ENCODE peak calls at places on chromosomes 6 and 20, in eight cellular contexts. One of them, this sample, is unnamed.

GRCh38 chr6:26420607-26421235 is 18.6 kb downstream of the BTN3A1 start:
- DNase-seq in activated CD4-positive, alpha-beta T cell treated with anti-CD3 and anti-CD28 coated beads, Interleukin-2, amount 10 ng/mL, durations not matched to agents 7 days and 5 days: peak
- DNase-seq in renal cortical epithelial cell: peak
- DNase-seq in ELR: peak
- DNase-seq in NCI-H1436: no peak
- DNase-seq in NB4: peak
- DNase-seq in NCI-H1092: no peak
- DNase-seq in EL: peak
- DNase-seq in this sample: no peak

GRCh38 chr6:80163754-80164187 is 57.3 kb downstream of the BCKDHB start:
- DNase-seq in renal cortical epithelial cell: peak
- DNase-seq in EL: peak
- DNase-seq in NCI-H1436: no peak
- DNase-seq in NB4: peak
- DNase-seq in NCI-H1092: no peak
- DNase-seq in activated CD4-positive, alpha-beta T cell treated with anti-CD3 and anti-CD28 coated beads, Interleukin-2, amount 10 ng/mL, durations not matched to agents 7 days and 5 days: peak
- DNase-seq in ELR: peak
- DNase-seq in this sample: no peak

GRCh38 chr20:699811-700338 is 24.3 kb upstream of the SCRT2 start:
- DNase-seq in activated CD4-positive, alpha-beta T cell treated with anti-CD3 and anti-CD28 coated beads, Interleukin-2, amount 10 ng/mL, durations not matched to agents 7 days and 5 days: no peak
- DNase-seq in EL: no peak
- DNase-seq in ELR: no peak
- DNase-seq in renal cortical epithelial cell: no peak
- DNase-seq in NB4: no peak
- DNase-seq in NCI-H1092: no peak
- DNase-seq in NCI-H1436: no peak
- DNase-seq in this sample: no peak

GRCh38 chr6:38493929-38494547 is 145.7 kb downstream of the BTBD9 start:
- DNase-seq in NB4: peak
- DNase-seq in EL: peak
- DNase-seq in ELR: peak
- DNase-seq in NCI-H1092: peak
- DNase-seq in renal cortical epithelial cell: peak
- DNase-seq in activated CD4-positive, alpha-beta T cell treated with anti-CD3 and anti-CD28 coated beads, Interleukin-2, amount 10 ng/mL, durations not matched to agents 7 days and 5 days: peak
- DNase-seq in NCI-H1436: peak
- DNase-seq in this sample: peak

GRCh38 chr20:49385471-49385870 is 97.0 kb downstream of the KCNB1 start:
- DNase-seq in NCI-H1436: no peak
- DNase-seq in NCI-H1092: no peak
- DNase-seq in NB4: peak
- DNase-seq in ELR: peak
- DNase-seq in EL: peak
- DNase-seq in activated CD4-positive, alpha-beta T cell treated with anti-CD3 and anti-CD28 coated beads, Interleukin-2, amount 10 ng/mL, durations not matched to agents 7 days and 5 days: peak
- DNase-seq in renal cortical epithelial cell: peak
- DNase-seq in this sample: no peak

GRCh38 chr6:169689247-169689646 is 12.6 kb downstream of the WDR27 start:
- DNase-seq in EL: peak
- DNase-seq in renal cortical epithelial cell: peak
- DNase-seq in NB4: no peak
- DNase-seq in ELR: peak
- DNase-seq in activated CD4-positive, alpha-beta T cell treated with anti-CD3 and anti-CD28 coated beads, Interleukin-2, amount 10 ng/mL, durations not matched to agents 7 days and 5 days: no peak
- DNase-seq in NCI-H1092: no peak
- DNase-seq in NCI-H1436: no peak
- DNase-seq in this sample: no peak

GRCh38 chr6:154474636-154475428 is 35.7 kb downstream of the CNKSR3 start:
- DNase-seq in NCI-H1436: no peak
- DNase-seq in NB4: no peak
- DNase-seq in renal cortical epithelial cell: peak
- DNase-seq in ELR: peak
- DNase-seq in activated CD4-positive, alpha-beta T cell treated with anti-CD3 and anti-CD28 coated beads, Interleukin-2, amount 10 ng/mL, durations not matched to agents 7 days and 5 days: no peak
- DNase-seq in NCI-H1092: no peak
- DNase-seq in EL: peak
- DNase-seq in this sample: no peak

GRCh38 chr6:84426002-84426705 is 198.7 kb upstream of the CEP162 start:
- DNase-seq in renal cortical epithelial cell: no peak
- DNase-seq in NCI-H1092: no peak
- DNase-seq in activated CD4-positive, alpha-beta T cell treated with anti-CD3 and anti-CD28 coated beads, Interleukin-2, amount 10 ng/mL, durations not matched to agents 7 days and 5 days: no peak
- DNase-seq in NB4: no peak
- DNase-seq in EL: no peak
- DNase-seq in ELR: no peak
- DNase-seq in NCI-H1436: no peak
- DNase-seq in this sample: no peak

GRCh38 chr20:13625241-13625981 is 13.3 kb downstream of the TASP1 start:
- DNase-seq in NCI-H1092: no peak
- DNase-seq in activated CD4-positive, alpha-beta T cell treated with anti-CD3 and anti-CD28 coated beads, Interleukin-2, amount 10 ng/mL, durations not matched to agents 7 days and 5 days: no peak
- DNase-seq in renal cortical epithelial cell: no peak
- DNase-seq in EL: no peak
- DNase-seq in ELR: no peak
- DNase-seq in NB4: no peak
- DNase-seq in NCI-H1436: no peak
- DNase-seq in this sample: no peak

GRCh38 chr6:63652980-63653379 is 17.4 kb downstream of the PHF3 start:
- DNase-seq in ELR: no peak
- DNase-seq in NB4: no peak
- DNase-seq in EL: no peak
- DNase-seq in NCI-H1092: no peak
- DNase-seq in activated CD4-positive, alpha-beta T cell treated with anti-CD3 and anti-CD28 coated beads, Interleukin-2, amount 10 ng/mL, durations not matched to agents 7 days and 5 days: no peak
- DNase-seq in renal cortical epithelial cell: no peak
- DNase-seq in NCI-H1436: no peak
- DNase-seq in this sample: no peak

GRCh38 chr6:46947497-46947896 is 25.8 kb upstream of the ADGRF5 start:
- DNase-seq in renal cortical epithelial cell: no peak
- DNase-seq in NCI-H1092: no peak
- DNase-seq in EL: no peak
- DNase-seq in ELR: no peak
- DNase-seq in NB4: no peak
- DNase-seq in NCI-H1436: no peak
- DNase-seq in activated CD4-positive, alpha-beta T cell treated with anti-CD3 and anti-CD28 coated beads, Interleukin-2, amount 10 ng/mL, durations not matched to agents 7 days and 5 days: no peak
- DNase-seq in this sample: no peak

GRCh38 chr6:106997392-106998257 is 23.1 kb upstream of the CD24 start:
- DNase-seq in EL: peak
- DNase-seq in ELR: peak
- DNase-seq in NB4: peak
- DNase-seq in NCI-H1092: peak
- DNase-seq in renal cortical epithelial cell: peak
- DNase-seq in NCI-H1436: peak
- DNase-seq in activated CD4-positive, alpha-beta T cell treated with anti-CD3 and anti-CD28 coated beads, Interleukin-2, amount 10 ng/mL, durations not matched to agents 7 days and 5 days: peak
- DNase-seq in this sample: no peak

GRCh38 chr6:11043961-11044711 is at the start of gene ELOVL2:
- DNase-seq in activated CD4-positive, alpha-beta T cell treated with anti-CD3 and anti-CD28 coated beads, Interleukin-2, amount 10 ng/mL, durations not matched to agents 7 days and 5 days: no peak
- DNase-seq in EL: peak
- DNase-seq in ELR: peak
- DNase-seq in NCI-H1092: no peak
- DNase-seq in renal cortical epithelial cell: no peak
- DNase-seq in NB4: peak
- DNase-seq in NCI-H1436: peak
- DNase-seq in this sample: no peak

GRCh38 chr6:145155873-145156782 is 579.2 kb downstream of the EPM2A start:
- DNase-seq in NB4: no peak
- DNase-seq in activated CD4-positive, alpha-beta T cell treated with anti-CD3 and anti-CD28 coated beads, Interleukin-2, amount 10 ng/mL, durations not matched to agents 7 days and 5 days: no peak
- DNase-seq in EL: no peak
- DNase-seq in NCI-H1436: no peak
- DNase-seq in ELR: peak
- DNase-seq in NCI-H1092: no peak
- DNase-seq in renal cortical epithelial cell: no peak
- DNase-seq in this sample: no peak

GRCh38 chr6:167553716-167554115 is 228.8 kb downstream of the TTLL2 start:
- DNase-seq in EL: no peak
- DNase-seq in ELR: no peak
- DNase-seq in activated CD4-positive, alpha-beta T cell treated with anti-CD3 and anti-CD28 coated beads, Interleukin-2, amount 10 ng/mL, durations not matched to agents 7 days and 5 days: no peak
- DNase-seq in NCI-H1436: no peak
- DNase-seq in NB4: no peak
- DNase-seq in NCI-H1092: no peak
- DNase-seq in renal cortical epithelial cell: no peak
- DNase-seq in this sample: no peak

GRCh38 chr6:168394606-168395005 is 46.4 kb upstream of the SMOC2 start:
- DNase-seq in EL: no peak
- DNase-seq in activated CD4-positive, alpha-beta T cell treated with anti-CD3 and anti-CD28 coated beads, Interleukin-2, amount 10 ng/mL, durations not matched to agents 7 days and 5 days: no peak
- DNase-seq in NCI-H1436: no peak
- DNase-seq in renal cortical epithelial cell: no peak
- DNase-seq in NCI-H1092: no peak
- DNase-seq in NB4: no peak
- DNase-seq in ELR: no peak
- DNase-seq in this sample: no peak

GRCh38 chr20:54491443-54491842 is 16.1 kb downstream of the DOK5 start:
- DNase-seq in ELR: no peak
- DNase-seq in EL: no peak
- DNase-seq in renal cortical epithelial cell: no peak
- DNase-seq in activated CD4-positive, alpha-beta T cell treated with anti-CD3 and anti-CD28 coated beads, Interleukin-2, amount 10 ng/mL, durations not matched to agents 7 days and 5 days: no peak
- DNase-seq in NB4: no peak
- DNase-seq in NCI-H1092: no peak
- DNase-seq in NCI-H1436: no peak
- DNase-seq in this sample: no peak

GRCh38 chr20:40743172-40743775 is 54.2 kb upstream of the MAFB start:
- DNase-seq in NCI-H1092: no peak
- DNase-seq in NCI-H1436: no peak
- DNase-seq in ELR: no peak
- DNase-seq in EL: no peak
- DNase-seq in renal cortical epithelial cell: no peak
- DNase-seq in NB4: no peak
- DNase-seq in activated CD4-positive, alpha-beta T cell treated with anti-CD3 and anti-CD28 coated beads, Interleukin-2, amount 10 ng/mL, durations not matched to agents 7 days and 5 days: no peak
- DNase-seq in this sample: no peak

GRCh38 chr6:156164701-156165454 is 612.3 kb upstream of the ARID1B start:
- DNase-seq in NCI-H1092: no peak
- DNase-seq in renal cortical epithelial cell: peak
- DNase-seq in ELR: no peak
- DNase-seq in activated CD4-positive, alpha-beta T cell treated with anti-CD3 and anti-CD28 coated beads, Interleukin-2, amount 10 ng/mL, durations not matched to agents 7 days and 5 days: no peak
- DNase-seq in NB4: no peak
- DNase-seq in EL: no peak
- DNase-seq in NCI-H1436: no peak
- DNase-seq in this sample: no peak

GRCh38 chr6:148758492-148758891 is 11.7 kb downstream of the UST start:
- DNase-seq in NB4: peak
- DNase-seq in activated CD4-positive, alpha-beta T cell treated with anti-CD3 and anti-CD28 coated beads, Interleukin-2, amount 10 ng/mL, durations not matched to agents 7 days and 5 days: peak
- DNase-seq in ELR: no peak
- DNase-seq in NCI-H1092: no peak
- DNase-seq in EL: no peak
- DNase-seq in NCI-H1436: no peak
- DNase-seq in renal cortical epithelial cell: peak
- DNase-seq in this sample: no peak

This sample was measured in tibial nerve.